ENCODE peak calls at places on chromosomes 7 and 10, in eight cellular contexts. I is myocyte; A is central memory CD4-positive, alpha-beta T cell; V is stimulated activated effector memory CD8-positive, alpha-beta T cell treated with anti-CD3 and anti-CD28 coated beads, Interleukin-12 subunit alpha, Interleukin-12 subunit beta, amount 100 ng/mL, for 72 hours; P is PC-9; D is NCI-H146; W is stimulated activated CD8-positive, alpha-beta memory T cell treated with anti-CD3 and anti-CD28 coated beads, Interleukin-2, amount 100 ng/mL, for 1 hour; J is mucosa of gallbladder. Z is an unnamed sample.
A peak's percentile ranks its signal among the peaks of the same experiment; 100 is the strongest.

GRCh38 chr10:44925224-44925623 is 14.1 kb downstream of the TMEM72 start:
- DNase-seq in I (peak; percentile 85), A (no peak), V (no peak), P (no peak), D (peak; percentile 77), W (no peak), J (no peak), Z (no peak)

GRCh38 chr7:116153050-116153449 is 57.3 kb upstream of the TES start:
- DNase-seq in I (no peak), A (no peak), V (no peak), P (no peak), D (no peak), W (no peak), J (no peak), Z (no peak)

GRCh38 chr7:3065724-3066143 is 22.1 kb upstream of the CARD11 start:
- DNase-seq in I (peak; percentile 47), A (peak; percentile 53), V (peak; percentile 47), P (peak; percentile 36), D (peak; percentile 38), W (no peak), J (peak; percentile 46), Z (peak; percentile 58)

GRCh38 chr10:104452977-104453376 is 99.3 kb downstream of the CFAP58 start:
- DNase-seq in I (no peak), A (no peak), V (no peak), P (no peak), D (no peak), W (no peak), J (no peak), Z (no peak)

GRCh38 chr7:47988496-47989386 is 9.3 kb upstream of the HUS1 start:
- DNase-seq in I (no peak), A (no peak), V (no peak), P (no peak), D (no peak), W (no peak), J (no peak), Z (no peak)

GRCh38 chr10:77267703-77268630 is 369.6 kb downstream of the KCNMA1 start:
- DNase-seq in I (peak; percentile 55), A (no peak), V (no peak), P (no peak), D (peak; percentile 40), W (no peak), J (no peak), Z (no peak)

GRCh38 chr10:77865585-77866324 is 60.8 kb downstream of the DLG5 start:
- DNase-seq in I (no peak), A (no peak), V (no peak), P (no peak), D (peak; percentile 82), W (no peak), J (no peak), Z (no peak)

GRCh38 chr10:22229756-22230330 is 12.0 kb upstream of the EBLN1 start:
- DNase-seq in I (peak; percentile 18), A (no peak), V (no peak), P (no peak), D (no peak), W (no peak), J (no peak), Z (no peak)

GRCh38 chr7:139635521-139636240 is 112.2 kb downstream of the CLEC2L start:
- DNase-seq in I (no peak), A (peak; percentile 78), V (peak; percentile 14), P (no peak), D (no peak), W (peak; percentile 33), J (peak; percentile 51), Z (no peak)

GRCh38 chr10:92045641-92046106 is 122.1 kb downstream of the BTAF1 start:
- DNase-seq in I (no peak), A (no peak), V (no peak), P (no peak), D (no peak), W (no peak), J (no peak), Z (no peak)

GRCh38 chr7:47576031-47576908 is 5.6 kb downstream of the TNS3 start:
- DNase-seq in I (peak; percentile 67), A (no peak), V (no peak), P (peak; percentile 100), D (no peak), W (no peak), J (peak; percentile 92), Z (no peak)

GRCh38 chr7:151251926-151252835 is 3.7 kb upstream of the SMARCD3 start:
- DNase-seq in I (peak; percentile 90), A (no peak), V (no peak), P (no peak), D (peak; percentile 56), W (no peak), J (peak; percentile 52), Z (no peak)